ENCODE peak calls at places on chromosomes 4 and X, in six cellular contexts. One of them, this sample, is unnamed.

GRCh38 chr4:137125011-137125410 is 407.3 kb downstream of the PCDH18 start:
- ATAC-seq in right cardiac atrium: peak
- ATAC-seq in T-cell: no peak
- ATAC-seq in natural killer cell: no peak
- ATAC-seq in activated naive CD8-positive, alpha-beta T cell treated with anti-CD3 and anti-CD28 coated beads, Interleukin-2, amount 50 U/mL, for 24 hours: no peak
- ATAC-seq in activated CD8-positive, alpha-beta T cell treated with anti-CD3 and anti-CD28 coated beads for 36 hours: no peak
- ATAC-seq in this sample: peak

GRCh38 chr4:174523003-174523693 is 860 bp upstream of the HPGD start:
- ATAC-seq in natural killer cell: peak
- ATAC-seq in activated naive CD8-positive, alpha-beta T cell treated with anti-CD3 and anti-CD28 coated beads, Interleukin-2, amount 50 U/mL, for 24 hours: peak
- ATAC-seq in activated CD8-positive, alpha-beta T cell treated with anti-CD3 and anti-CD28 coated beads for 36 hours: peak
- ATAC-seq in right cardiac atrium: peak
- ATAC-seq in T-cell: no peak
- ATAC-seq in this sample: peak

GRCh38 chrX:7133036-7133412 is 14.5 kb upstream of the STS start:
- ATAC-seq in natural killer cell: no peak
- ATAC-seq in right cardiac atrium: peak
- ATAC-seq in T-cell: no peak
- ATAC-seq in activated naive CD8-positive, alpha-beta T cell treated with anti-CD3 and anti-CD28 coated beads, Interleukin-2, amount 50 U/mL, for 24 hours: no peak
- ATAC-seq in activated CD8-positive, alpha-beta T cell treated with anti-CD3 and anti-CD28 coated beads for 36 hours: no peak
- ATAC-seq in this sample: no peak

GRCh38 chr4:26648260-26648659 is 64.4 kb downstream of the TBC1D19 start:
- ATAC-seq in T-cell: no peak
- ATAC-seq in right cardiac atrium: no peak
- ATAC-seq in activated CD8-positive, alpha-beta T cell treated with anti-CD3 and anti-CD28 coated beads for 36 hours: no peak
- ATAC-seq in natural killer cell: no peak
- ATAC-seq in activated naive CD8-positive, alpha-beta T cell treated with anti-CD3 and anti-CD28 coated beads, Interleukin-2, amount 50 U/mL, for 24 hours: no peak
- ATAC-seq in this sample: no peak

GRCh38 chr4:185640809-185641675 is 105.7 kb upstream of the PDLIM3 start:
- ATAC-seq in T-cell: no peak
- ATAC-seq in activated naive CD8-positive, alpha-beta T cell treated with anti-CD3 and anti-CD28 coated beads, Interleukin-2, amount 50 U/mL, for 24 hours: no peak
- ATAC-seq in right cardiac atrium: no peak
- ATAC-seq in activated CD8-positive, alpha-beta T cell treated with anti-CD3 and anti-CD28 coated beads for 36 hours: no peak
- ATAC-seq in natural killer cell: no peak
- ATAC-seq in this sample: peak

GRCh38 chrX:10095698-10096432 is 60.9 kb upstream of the CLCN4 start:
- ATAC-seq in T-cell: peak
- ATAC-seq in activated CD8-positive, alpha-beta T cell treated with anti-CD3 and anti-CD28 coated beads for 36 hours: peak
- ATAC-seq in right cardiac atrium: no peak
- ATAC-seq in natural killer cell: no peak
- ATAC-seq in activated naive CD8-positive, alpha-beta T cell treated with anti-CD3 and anti-CD28 coated beads, Interleukin-2, amount 50 U/mL, for 24 hours: peak
- ATAC-seq in this sample: no peak

GRCh38 chrX:18722500-18723071 is 15.1 kb downstream of the PPEF1 start:
- ATAC-seq in T-cell: no peak
- ATAC-seq in right cardiac atrium: no peak
- ATAC-seq in activated naive CD8-positive, alpha-beta T cell treated with anti-CD3 and anti-CD28 coated beads, Interleukin-2, amount 50 U/mL, for 24 hours: no peak
- ATAC-seq in activated CD8-positive, alpha-beta T cell treated with anti-CD3 and anti-CD28 coated beads for 36 hours: no peak
- ATAC-seq in natural killer cell: no peak
- ATAC-seq in this sample: no peak

GRCh38 chr4:114385195-114385985 is 213.2 kb upstream of the UGT8 start:
- ATAC-seq in T-cell: no peak
- ATAC-seq in right cardiac atrium: no peak
- ATAC-seq in natural killer cell: no peak
- ATAC-seq in activated CD8-positive, alpha-beta T cell treated with anti-CD3 and anti-CD28 coated beads for 36 hours: no peak
- ATAC-seq in activated naive CD8-positive, alpha-beta T cell treated with anti-CD3 and anti-CD28 coated beads, Interleukin-2, amount 50 U/mL, for 24 hours: no peak
- ATAC-seq in this sample: no peak

GRCh38 chr4:121200795-121201472 is 36.8 kb upstream of the TNIP3 start:
- ATAC-seq in activated CD8-positive, alpha-beta T cell treated with anti-CD3 and anti-CD28 coated beads for 36 hours: no peak
- ATAC-seq in right cardiac atrium: no peak
- ATAC-seq in activated naive CD8-positive, alpha-beta T cell treated with anti-CD3 and anti-CD28 coated beads, Interleukin-2, amount 50 U/mL, for 24 hours: peak
- ATAC-seq in T-cell: no peak
- ATAC-seq in natural killer cell: no peak
- ATAC-seq in this sample: no peak

GRCh38 chr4:73396993-73397972 is 6.8 kb upstream of the ALB start:
- ATAC-seq in right cardiac atrium: no peak
- ATAC-seq in T-cell: no peak
- ATAC-seq in activated naive CD8-positive, alpha-beta T cell treated with anti-CD3 and anti-CD28 coated beads, Interleukin-2, amount 50 U/mL, for 24 hours: no peak
- ATAC-seq in natural killer cell: no peak
- ATAC-seq in activated CD8-positive, alpha-beta T cell treated with anti-CD3 and anti-CD28 coated beads for 36 hours: no peak
- ATAC-seq in this sample: no peak

GRCh38 chr4:129014566-129015509 is 78.5 kb downstream of the SCLT1 start:
- ATAC-seq in activated CD8-positive, alpha-beta T cell treated with anti-CD3 and anti-CD28 coated beads for 36 hours: no peak
- ATAC-seq in right cardiac atrium: peak
- ATAC-seq in natural killer cell: no peak
- ATAC-seq in T-cell: no peak
- ATAC-seq in activated naive CD8-positive, alpha-beta T cell treated with anti-CD3 and anti-CD28 coated beads, Interleukin-2, amount 50 U/mL, for 24 hours: no peak
- ATAC-seq in this sample: no peak

GRCh38 chr4:157072002-157072401 is 3.9 kb upstream of the GLRB start:
- ATAC-seq in activated naive CD8-positive, alpha-beta T cell treated with anti-CD3 and anti-CD28 coated beads, Interleukin-2, amount 50 U/mL, for 24 hours: no peak
- ATAC-seq in right cardiac atrium: no peak
- ATAC-seq in T-cell: no peak
- ATAC-seq in activated CD8-positive, alpha-beta T cell treated with anti-CD3 and anti-CD28 coated beads for 36 hours: no peak
- ATAC-seq in natural killer cell: no peak
- ATAC-seq in this sample: peak

GRCh38 chrX:50643525-50644137 is 170.4 kb downstream of the SHROOM4 start:
- ATAC-seq in T-cell: no peak
- ATAC-seq in right cardiac atrium: peak
- ATAC-seq in activated naive CD8-positive, alpha-beta T cell treated with anti-CD3 and anti-CD28 coated beads, Interleukin-2, amount 50 U/mL, for 24 hours: no peak
- ATAC-seq in activated CD8-positive, alpha-beta T cell treated with anti-CD3 and anti-CD28 coated beads for 36 hours: no peak
- ATAC-seq in natural killer cell: no peak
- ATAC-seq in this sample: no peak

GRCh38 chrX:106894978-106895452 is 8.1 kb downstream of the RIPPLY1 start:
- ATAC-seq in T-cell: no peak
- ATAC-seq in activated naive CD8-positive, alpha-beta T cell treated with anti-CD3 and anti-CD28 coated beads, Interleukin-2, amount 50 U/mL, for 24 hours: no peak
- ATAC-seq in activated CD8-positive, alpha-beta T cell treated with anti-CD3 and anti-CD28 coated beads for 36 hours: no peak
- ATAC-seq in right cardiac atrium: no peak
- ATAC-seq in natural killer cell: no peak
- ATAC-seq in this sample: peak